ENCODE peak calls at places on chromosomes 4 and X, in six cellular contexts. One of them, this sample, is unnamed.

GRCh38 chrX:51047950-51048349 is 137.4 kb downstream of the BMP15 start:
- DNase-seq in CD8-positive, alpha-beta memory T cell: no peak
- DNase-seq in neuronal stem cell: no peak
- DNase-seq in suprapubic skin: no peak
- DNase-seq in endothelial cell of umbilical vein: no peak
- DNase-seq in transverse colon: no peak
- DNase-seq in this sample: no peak

GRCh38 chr4:76708986-76709385 is 189.0 kb downstream of the SOWAHB start:
- DNase-seq in transverse colon: no peak
- DNase-seq in neuronal stem cell: no peak
- DNase-seq in endothelial cell of umbilical vein: no peak
- DNase-seq in CD8-positive, alpha-beta memory T cell: no peak
- DNase-seq in suprapubic skin: no peak
- DNase-seq in this sample: no peak

GRCh38 chr4:128006592-128006991 is 41.4 kb downstream of the ABHD18 start:
- DNase-seq in suprapubic skin: no peak
- DNase-seq in transverse colon: no peak
- DNase-seq in neuronal stem cell: no peak
- DNase-seq in CD8-positive, alpha-beta memory T cell: no peak
- DNase-seq in endothelial cell of umbilical vein: no peak
- DNase-seq in this sample: no peak

GRCh38 chrX:106588801-106589200 is 23.0 kb upstream of the RADX start:
- DNase-seq in neuronal stem cell: no peak
- DNase-seq in transverse colon: no peak
- DNase-seq in suprapubic skin: no peak
- DNase-seq in CD8-positive, alpha-beta memory T cell: no peak
- DNase-seq in endothelial cell of umbilical vein: no peak
- DNase-seq in this sample: no peak

GRCh38 chr4:188714907-188715306 is 575.7 kb downstream of the TRIML1 start:
- DNase-seq in transverse colon: no peak
- DNase-seq in suprapubic skin: no peak
- DNase-seq in endothelial cell of umbilical vein: no peak
- DNase-seq in neuronal stem cell: no peak
- DNase-seq in CD8-positive, alpha-beta memory T cell: no peak
- DNase-seq in this sample: no peak

GRCh38 chr4:40662962-40663604 is 33.4 kb upstream of the RBM47 start:
- DNase-seq in endothelial cell of umbilical vein: peak; percentile 32
- DNase-seq in CD8-positive, alpha-beta memory T cell: no peak
- DNase-seq in suprapubic skin: no peak
- DNase-seq in neuronal stem cell: no peak
- DNase-seq in transverse colon: no peak
- DNase-seq in this sample: no peak

GRCh38 chr4:48112017-48112667 is 21.9 kb downstream of the TXK start:
- DNase-seq in transverse colon: no peak
- DNase-seq in suprapubic skin: no peak
- DNase-seq in neuronal stem cell: no peak
- DNase-seq in CD8-positive, alpha-beta memory T cell: no peak
- DNase-seq in endothelial cell of umbilical vein: no peak
- DNase-seq in this sample: no peak

GRCh38 chrX:53160297-53160983 is 64.6 kb downstream of the KDM5C start:
- DNase-seq in neuronal stem cell: no peak
- DNase-seq in transverse colon: peak; percentile 16
- DNase-seq in endothelial cell of umbilical vein: no peak
- DNase-seq in suprapubic skin: no peak
- DNase-seq in CD8-positive, alpha-beta memory T cell: no peak
- DNase-seq in this sample: no peak

GRCh38 chr4:78022517-78022916 is 34.6 kb upstream of the FRAS1 start:
- DNase-seq in CD8-positive, alpha-beta memory T cell: no peak
- DNase-seq in endothelial cell of umbilical vein: no peak
- DNase-seq in transverse colon: no peak
- DNase-seq in suprapubic skin: no peak
- DNase-seq in neuronal stem cell: no peak
- DNase-seq in this sample: no peak

GRCh38 chr4:139609647-139610046 is 53.6 kb upstream of the SETD7 start:
- DNase-seq in endothelial cell of umbilical vein: peak; percentile 37
- DNase-seq in suprapubic skin: no peak
- DNase-seq in CD8-positive, alpha-beta memory T cell: no peak
- DNase-seq in transverse colon: no peak
- DNase-seq in neuronal stem cell: no peak
- DNase-seq in this sample: no peak

GRCh38 chr4:1030559-1030958 is 19.1 kb downstream of the FGFRL1 start:
- DNase-seq in transverse colon: no peak
- DNase-seq in CD8-positive, alpha-beta memory T cell: no peak
- DNase-seq in endothelial cell of umbilical vein: no peak
- DNase-seq in neuronal stem cell: no peak
- DNase-seq in suprapubic skin: no peak
- DNase-seq in this sample: no peak

GRCh38 chrX:27336466-27337091 is 126.6 kb downstream of the PPP4R3C start:
- DNase-seq in transverse colon: peak; percentile 42
- DNase-seq in endothelial cell of umbilical vein: peak; percentile 16
- DNase-seq in suprapubic skin: no peak
- DNase-seq in CD8-positive, alpha-beta memory T cell: no peak
- DNase-seq in neuronal stem cell: peak; percentile 12
- DNase-seq in this sample: no peak

GRCh38 chr4:33715996-33716395 is 2528.3 kb downstream of the ARAP2 start:
- DNase-seq in suprapubic skin: no peak
- DNase-seq in endothelial cell of umbilical vein: no peak
- DNase-seq in CD8-positive, alpha-beta memory T cell: no peak
- DNase-seq in neuronal stem cell: no peak
- DNase-seq in transverse colon: no peak
- DNase-seq in this sample: no peak

GRCh38 chr4:155597933-155598451 is 68.7 kb upstream of the GUCY1A1 start:
- DNase-seq in transverse colon: no peak
- DNase-seq in CD8-positive, alpha-beta memory T cell: no peak
- DNase-seq in suprapubic skin: no peak
- DNase-seq in neuronal stem cell: no peak
- DNase-seq in endothelial cell of umbilical vein: no peak
- DNase-seq in this sample: no peak

GRCh38 chr4:156132196-156132595 is 178.5 kb upstream of the CTSO start:
- DNase-seq in neuronal stem cell: no peak
- DNase-seq in transverse colon: no peak
- DNase-seq in endothelial cell of umbilical vein: no peak
- DNase-seq in suprapubic skin: no peak
- DNase-seq in CD8-positive, alpha-beta memory T cell: no peak
- DNase-seq in this sample: no peak

GRCh38 chr4:150867148-150867547 is 147.9 kb downstream of the LRBA start:
- DNase-seq in CD8-positive, alpha-beta memory T cell: no peak
- DNase-seq in endothelial cell of umbilical vein: peak; percentile 84
- DNase-seq in neuronal stem cell: peak; percentile 69
- DNase-seq in suprapubic skin: no peak
- DNase-seq in transverse colon: no peak
- DNase-seq in this sample: no peak

GRCh38 chrX:108494416-108495095 is 54.9 kb downstream of the COL4A5 start:
- DNase-seq in CD8-positive, alpha-beta memory T cell: no peak
- DNase-seq in neuronal stem cell: no peak
- DNase-seq in endothelial cell of umbilical vein: no peak
- DNase-seq in transverse colon: no peak
- DNase-seq in suprapubic skin: no peak
- DNase-seq in this sample: no peak

GRCh38 chrX:132470179-132470578 is 18.7 kb downstream of the MBNL3 start:
- DNase-seq in endothelial cell of umbilical vein: no peak
- DNase-seq in suprapubic skin: no peak
- DNase-seq in CD8-positive, alpha-beta memory T cell: no peak
- DNase-seq in neuronal stem cell: no peak
- DNase-seq in transverse colon: no peak
- DNase-seq in this sample: no peak

GRCh38 chrX:8726031-8726652 is 5.8 kb downstream of the ANOS1 start:
- DNase-seq in CD8-positive, alpha-beta memory T cell: no peak
- DNase-seq in transverse colon: no peak
- DNase-seq in suprapubic skin: no peak
- DNase-seq in neuronal stem cell: no peak
- DNase-seq in endothelial cell of umbilical vein: peak; percentile 45
- DNase-seq in this sample: no peak

GRCh38 chr4:101801957-101802356 is 11.4 kb downstream of the BANK1 start:
- DNase-seq in endothelial cell of umbilical vein: no peak
- DNase-seq in suprapubic skin: no peak
- DNase-seq in neuronal stem cell: no peak
- DNase-seq in transverse colon: no peak
- DNase-seq in CD8-positive, alpha-beta memory T cell: no peak
- DNase-seq in this sample: no peak

GRCh38 chr4:122602277-122603142 is 18.4 kb downstream of the IL21 start:
- DNase-seq in endothelial cell of umbilical vein: peak; percentile 58
- DNase-seq in CD8-positive, alpha-beta memory T cell: no peak
- DNase-seq in suprapubic skin: no peak
- DNase-seq in neuronal stem cell: peak; percentile 6
- DNase-seq in transverse colon: no peak
- DNase-seq in this sample: no peak

GRCh38 chr4:87121332-87122065 is 98.9 kb downstream of the KLHL8 start:
- DNase-seq in suprapubic skin: no peak
- DNase-seq in endothelial cell of umbilical vein: no peak
- DNase-seq in CD8-positive, alpha-beta memory T cell: no peak
- DNase-seq in transverse colon: no peak
- DNase-seq in neuronal stem cell: no peak
- DNase-seq in this sample: no peak

GRCh38 chr4:7759635-7760034 is 180.0 kb downstream of the AFAP1 start:
- DNase-seq in transverse colon: no peak
- DNase-seq in neuronal stem cell: no peak
- DNase-seq in CD8-positive, alpha-beta memory T cell: no peak
- DNase-seq in endothelial cell of umbilical vein: no peak
- DNase-seq in suprapubic skin: no peak
- DNase-seq in this sample: no peak

GRCh38 chrX:48540480-48540879 is 966 bp downstream of the TBC1D25 start:
- DNase-seq in endothelial cell of umbilical vein: no peak
- DNase-seq in CD8-positive, alpha-beta memory T cell: peak; percentile 47
- DNase-seq in neuronal stem cell: no peak
- DNase-seq in transverse colon: no peak
- DNase-seq in suprapubic skin: no peak
- DNase-seq in this sample: no peak

GRCh38 chrX:37993857-37994619 is 12.3 kb upstream of the SYTL5 start:
- DNase-seq in neuronal stem cell: peak; percentile 47
- DNase-seq in CD8-positive, alpha-beta memory T cell: no peak
- DNase-seq in suprapubic skin: no peak
- DNase-seq in transverse colon: peak; percentile 68
- DNase-seq in endothelial cell of umbilical vein: no peak
- DNase-seq in this sample: no peak

GRCh38 chr4:185236155-185236503 is 26.7 kb downstream of the SNX25 start:
- DNase-seq in neuronal stem cell: no peak
- DNase-seq in endothelial cell of umbilical vein: no peak
- DNase-seq in suprapubic skin: no peak
- DNase-seq in CD8-positive, alpha-beta memory T cell: no peak
- DNase-seq in transverse colon: no peak
- DNase-seq in this sample: no peak

GRCh38 chr4:163332526-163333405 is at the start of gene NPY1R:
- DNase-seq in suprapubic skin: no peak
- DNase-seq in transverse colon: peak; percentile 75
- DNase-seq in neuronal stem cell: peak; percentile 73
- DNase-seq in endothelial cell of umbilical vein: peak; percentile 80
- DNase-seq in CD8-positive, alpha-beta memory T cell: no peak
- DNase-seq in this sample: peak; percentile 57

GRCh38 chr4:36168127-36168898 is 76.0 kb downstream of the ARAP2 start:
- DNase-seq in suprapubic skin: no peak
- DNase-seq in neuronal stem cell: no peak
- DNase-seq in endothelial cell of umbilical vein: no peak
- DNase-seq in CD8-positive, alpha-beta memory T cell: no peak
- DNase-seq in transverse colon: no peak
- DNase-seq in this sample: no peak

GRCh38 chr4:17494258-17494657 is 17.6 kb downstream of the QDPR start:
- DNase-seq in transverse colon: no peak
- DNase-seq in neuronal stem cell: no peak
- DNase-seq in suprapubic skin: no peak
- DNase-seq in endothelial cell of umbilical vein: peak; percentile 46
- DNase-seq in CD8-positive, alpha-beta memory T cell: no peak
- DNase-seq in this sample: no peak

GRCh38 chr4:82696117-82696516 is 102.5 kb downstream of the SCD5 start:
- DNase-seq in endothelial cell of umbilical vein: no peak
- DNase-seq in transverse colon: no peak
- DNase-seq in neuronal stem cell: no peak
- DNase-seq in CD8-positive, alpha-beta memory T cell: no peak
- DNase-seq in suprapubic skin: no peak
- DNase-seq in this sample: no peak

DNA sequence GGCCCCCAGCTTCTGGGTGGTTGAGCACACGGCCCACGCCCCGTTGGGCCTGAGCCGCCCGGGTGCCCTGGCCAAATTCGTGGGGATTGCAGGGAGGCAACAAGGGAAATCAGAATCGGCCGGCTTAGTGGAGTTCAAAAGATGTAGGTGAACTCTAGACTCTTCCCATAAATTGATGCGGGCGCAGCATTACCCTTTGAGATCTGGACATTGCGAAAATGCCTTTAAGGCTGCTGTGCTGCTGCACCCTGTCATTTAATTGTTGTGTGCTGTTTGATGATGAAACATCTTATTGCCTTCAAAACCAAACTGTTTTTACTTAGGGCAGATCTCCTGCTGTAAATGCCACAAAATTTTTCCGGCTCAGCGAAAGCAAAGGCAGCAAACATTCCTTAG is 409 bp upstream of the MPP1 start:
- DNase-seq in CD8-positive, alpha-beta memory T cell: no peak
- DNase-seq in endothelial cell of umbilical vein: no peak
- DNase-seq in transverse colon: no peak
- DNase-seq in suprapubic skin: no peak
- DNase-seq in neuronal stem cell: no peak
- DNase-seq in this sample: no peak
- H3K4me3 ChIP-seq in CD8-positive, alpha-beta memory T cell: peak overlapping the region; percentile 47
- H3K4me3 ChIP-seq in endothelial cell of umbilical vein: no peak overlapping the region
- H3K4me3 ChIP-seq in transverse colon: peak overlapping the region; percentile 73
- H3K4me3 ChIP-seq in suprapubic skin: peak overlapping the region; percentile 64
- H3K4me3 ChIP-seq in neuronal stem cell: peak overlapping the region; percentile 53
- H3K4me3 ChIP-seq in this sample: peak overlapping the region; percentile 73

GRCh38 chr4:110091426-110091825 is 107.0 kb downstream of the ELOVL6 start:
- DNase-seq in suprapubic skin: no peak
- DNase-seq in endothelial cell of umbilical vein: peak; percentile 45
- DNase-seq in CD8-positive, alpha-beta memory T cell: no peak
- DNase-seq in neuronal stem cell: no peak
- DNase-seq in transverse colon: no peak
- DNase-seq in this sample: no peak
- H3K4me1 ChIP-seq in suprapubic skin: peaks cover 12% of the 10 kb centered on the region
- H3K4me1 ChIP-seq in endothelial cell of umbilical vein: peaks cover 26% of the 10 kb centered on the region
- H3K4me1 ChIP-seq in CD8-positive, alpha-beta memory T cell: no peaks in the 10 kb centered on the region
- H3K4me1 ChIP-seq in neuronal stem cell: peaks cover 1% of the 10 kb centered on the region
- H3K4me1 ChIP-seq in transverse colon: peaks cover 25% of the 10 kb centered on the region
- H3K4me1 ChIP-seq in this sample: no peaks in the 10 kb centered on the region

DNA sequence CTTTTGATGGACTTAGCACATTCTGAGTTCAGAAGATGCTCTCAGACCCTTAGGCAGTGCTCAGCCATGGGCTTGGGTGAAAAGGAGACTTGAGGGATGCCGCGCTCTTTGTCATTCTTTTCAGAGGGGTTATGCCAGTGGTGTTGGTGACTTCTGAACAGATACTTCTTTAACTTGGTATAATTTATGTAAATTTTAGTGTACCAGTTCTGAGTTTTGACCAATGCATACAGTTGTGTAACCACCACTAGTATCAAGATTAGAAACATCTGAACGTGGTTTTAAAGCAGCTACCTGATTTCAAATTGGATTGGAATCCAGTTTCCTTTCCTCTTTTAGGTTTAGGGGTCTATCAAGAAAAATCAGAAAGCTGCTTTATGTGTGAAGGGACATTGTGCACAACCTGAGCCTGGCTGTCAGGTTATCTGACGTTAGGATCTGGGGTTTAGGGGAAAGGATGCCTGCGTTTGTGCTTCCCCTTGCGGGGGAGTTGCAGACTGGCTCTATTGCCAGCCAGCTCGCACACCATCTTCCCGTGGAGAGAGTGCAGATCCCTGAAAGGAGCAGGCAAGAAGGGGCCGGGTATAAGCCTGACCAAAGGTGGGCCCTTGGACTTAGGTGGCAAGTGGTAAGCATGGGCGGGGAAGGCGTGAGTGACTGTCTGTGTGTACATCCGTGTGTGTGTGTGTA is 19.0 kb downstream of the SMS start:
- DNase-seq in neuronal stem cell: no peak
- DNase-seq in endothelial cell of umbilical vein: no peak
- DNase-seq in suprapubic skin: no peak
- DNase-seq in transverse colon: no peak
- DNase-seq in CD8-positive, alpha-beta memory T cell: no peak
- DNase-seq in this sample: no peak
- H3K4me3 ChIP-seq in neuronal stem cell: no peak overlapping the region
- H3K4me3 ChIP-seq in endothelial cell of umbilical vein: no peak overlapping the region
- H3K4me3 ChIP-seq in suprapubic skin: no peak overlapping the region
- H3K4me3 ChIP-seq in transverse colon: no peak overlapping the region
- H3K4me3 ChIP-seq in CD8-positive, alpha-beta memory T cell: no peak overlapping the region
- H3K4me3 ChIP-seq in this sample: no peak overlapping the region

GRCh38 chr4:2263701-2264321 is 1.9 kb upstream of the MXD4 start:
- DNase-seq in CD8-positive, alpha-beta memory T cell: peak; percentile 39
- DNase-seq in suprapubic skin: no peak
- DNase-seq in neuronal stem cell: no peak
- DNase-seq in transverse colon: no peak
- DNase-seq in endothelial cell of umbilical vein: no peak
- DNase-seq in this sample: peak; percentile 44
- H3K4me1 ChIP-seq in CD8-positive, alpha-beta memory T cell: peaks cover 23% of the 10 kb centered on the region
- H3K4me1 ChIP-seq in suprapubic skin: peaks cover 47% of the 10 kb centered on the region
- H3K4me1 ChIP-seq in neuronal stem cell: peaks cover 23% of the 10 kb centered on the region
- H3K4me1 ChIP-seq in transverse colon: peaks cover 35% of the 10 kb centered on the region
- H3K4me1 ChIP-seq in endothelial cell of umbilical vein: peaks cover 12% of the 10 kb centered on the region
- H3K4me1 ChIP-seq in this sample: peaks cover 57% of the 10 kb centered on the region

This sample was measured in heart left ventricle.